ENCODE peak calls at places on chromosomes 2 and 18, in five cellular contexts. One of them, this sample, is unnamed.

GRCh38 chr18:65221736-65222135 is 529.1 kb upstream of the CDH7 start:
- DNase-seq in GM12878: no peak
- DNase-seq in HCT116: no peak
- DNase-seq in HepG2: no peak
- DNase-seq in H1: no peak
- DNase-seq in this sample: no peak

GRCh38 chr18:33761363-33761762 is 183.3 kb downstream of the ASXL3 start:
- DNase-seq in H1: no peak
- DNase-seq in HepG2: no peak
- DNase-seq in GM12878: no peak
- DNase-seq in HCT116: no peak
- DNase-seq in this sample: no peak

GRCh38 chr2:2904721-2905340 is 472.8 kb downstream of the EIPR1 start:
- DNase-seq in HCT116: no peak
- DNase-seq in H1: no peak
- DNase-seq in GM12878: no peak
- DNase-seq in HepG2: no peak
- DNase-seq in this sample: no peak

GRCh38 chr2:175140332-175140731 is 27.7 kb downstream of the ATF2 start:
- DNase-seq in HCT116: no peak
- DNase-seq in GM12878: no peak
- DNase-seq in HepG2: no peak
- DNase-seq in H1: no peak
- DNase-seq in this sample: no peak

GRCh38 chr2:9380702-9381628 is 42.4 kb downstream of the ITGB1BP1 start:
- DNase-seq in GM12878: no peak
- DNase-seq in HCT116: peak
- DNase-seq in HepG2: peak
- DNase-seq in H1: no peak
- DNase-seq in this sample: no peak

GRCh38 chr2:201208563-201209252 is 25.8 kb downstream of the CASP10 start:
- DNase-seq in HepG2: no peak
- DNase-seq in HCT116: no peak
- DNase-seq in H1: no peak
- DNase-seq in GM12878: peak
- DNase-seq in this sample: no peak

GRCh38 chr18:45871655-45872054 is 46.2 kb downstream of the SIGLEC15 start:
- DNase-seq in HCT116: no peak
- DNase-seq in HepG2: peak
- DNase-seq in GM12878: no peak
- DNase-seq in H1: no peak
- DNase-seq in this sample: no peak

GRCh38 chr2:225272173-225272572 is 127.3 kb upstream of the NYAP2 start:
- DNase-seq in GM12878: no peak
- DNase-seq in HCT116: no peak
- DNase-seq in HepG2: no peak
- DNase-seq in H1: no peak
- DNase-seq in this sample: no peak

GRCh38 chr2:128410758-128411215 is 92.1 kb upstream of the HS6ST1 start:
- DNase-seq in H1: no peak
- DNase-seq in HCT116: no peak
- DNase-seq in GM12878: no peak
- DNase-seq in HepG2: no peak
- DNase-seq in this sample: no peak
- TF ChIP-seq YY1 in H1: no peak
- TF ChIP-seq YY1 in HCT116: no peak
- TF ChIP-seq YY1 in GM12878: no peak
- TF ChIP-seq YY1 in HepG2: no peak
- TF ChIP-seq YY1 in this sample: no peak

GRCh38 chr2:84785950-84786349 is 94.9 kb downstream of the TRABD2A start:
- DNase-seq in H1: no peak
- DNase-seq in GM12878: no peak
- DNase-seq in HCT116: no peak
- DNase-seq in HepG2: no peak
- DNase-seq in this sample: no peak

GRCh38 chr2:84781942-84782716 is 98.8 kb downstream of the TRABD2A start:
- DNase-seq in GM12878: no peak
- DNase-seq in HCT116: peak
- DNase-seq in H1: no peak
- DNase-seq in HepG2: no peak
- DNase-seq in this sample: no peak

GRCh38 chr2:84786601-84787000 is 94.3 kb downstream of the TRABD2A start:
- DNase-seq in H1: no peak
- DNase-seq in GM12878: no peak
- DNase-seq in HCT116: no peak
- DNase-seq in HepG2: no peak
- DNase-seq in this sample: no peak

GRCh38 chr2:84779781-84780180 is 101.1 kb downstream of the TRABD2A start:
- DNase-seq in GM12878: no peak
- DNase-seq in HepG2: no peak
- DNase-seq in HCT116: no peak
- DNase-seq in H1: no peak
- DNase-seq in this sample: no peak

GRCh38 chr2:84782717-84783442 is 98.0 kb downstream of the TRABD2A start:
- DNase-seq in GM12878: no peak
- DNase-seq in H1: no peak
- DNase-seq in HCT116: no peak
- DNase-seq in HepG2: no peak
- DNase-seq in this sample: no peak
- TF ChIP-seq CEBPB in GM12878: no peak
- TF ChIP-seq CEBPB in H1: no peak
- TF ChIP-seq CEBPB in HCT116: no peak
- TF ChIP-seq CEBPB in HepG2: no peak
- TF ChIP-seq CEBPB in this sample: no peak

GRCh38 chr2:160408575-160409291 is 84.9 kb downstream of the RBMS1 start:
- DNase-seq in HCT116: no peak
- DNase-seq in H1: no peak
- DNase-seq in HepG2: no peak
- DNase-seq in GM12878: no peak
- DNase-seq in this sample: no peak
- TF ChIP-seq CTCF in HCT116: no peak
- TF ChIP-seq CTCF in H1: no peak
- TF ChIP-seq CTCF in HepG2: no peak
- TF ChIP-seq CTCF in GM12878: no peak
- TF ChIP-seq CTCF in this sample: no peak

GRCh38 chr2:168529054-168529833 is 73.2 kb downstream of the CERS6 start:
- DNase-seq in HCT116: no peak
- DNase-seq in H1: no peak
- DNase-seq in HepG2: no peak
- DNase-seq in GM12878: no peak
- DNase-seq in this sample: no peak

GRCh38 chr2:168528016-168528415 is 71.9 kb downstream of the CERS6 start:
- DNase-seq in GM12878: no peak
- DNase-seq in H1: no peak
- DNase-seq in HepG2: no peak
- DNase-seq in HCT116: no peak
- DNase-seq in this sample: no peak

GRCh38 chr2:168528469-168528868 is 72.4 kb downstream of the CERS6 start:
- DNase-seq in HepG2: no peak
- DNase-seq in HCT116: no peak
- DNase-seq in H1: no peak
- DNase-seq in GM12878: no peak
- DNase-seq in this sample: no peak

GRCh38 chr2:168530980-168531379 is 74.9 kb downstream of the CERS6 start:
- DNase-seq in GM12878: no peak
- DNase-seq in HCT116: no peak
- DNase-seq in HepG2: no peak
- DNase-seq in H1: no peak
- DNase-seq in this sample: no peak

DNA sequence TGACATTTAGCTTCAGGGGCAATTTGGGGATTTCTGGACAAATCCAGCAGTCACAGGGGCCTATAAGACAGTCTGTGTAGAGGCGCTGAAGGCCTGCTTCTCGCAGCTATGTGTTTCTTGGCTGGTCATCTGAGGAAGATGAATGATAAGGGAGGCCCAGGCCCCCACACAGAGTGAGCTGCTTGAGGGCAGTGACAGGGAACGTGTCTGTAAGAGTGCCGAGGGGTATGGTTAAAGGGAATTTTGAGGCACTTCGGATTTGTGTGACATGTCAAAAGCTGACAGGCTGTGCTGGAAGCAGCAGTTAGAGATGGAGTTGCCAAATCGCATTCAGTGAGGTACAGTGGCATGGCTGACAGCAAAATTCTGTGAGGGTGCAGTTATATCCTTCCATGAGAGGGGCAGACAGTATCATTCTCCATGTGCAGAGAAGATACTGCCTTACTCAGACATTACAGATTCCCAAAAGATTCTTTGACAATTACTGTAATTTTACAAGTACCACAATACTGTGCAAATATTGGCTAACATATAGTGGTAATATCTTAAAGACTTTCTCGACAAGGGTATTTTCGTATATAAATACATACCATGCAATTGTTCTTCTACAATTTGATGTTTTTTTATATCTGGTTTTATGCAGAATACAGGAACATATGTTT is 74.0 kb downstream of the CERS6 start:
- DNase-seq in HepG2: no peak
- DNase-seq in HCT116: no peak
- DNase-seq in GM12878: no peak
- DNase-seq in H1: no peak
- DNase-seq in this sample: peak
- TF ChIP-seq YY1 in HepG2: no peak
- TF ChIP-seq YY1 in HCT116: no peak
- TF ChIP-seq YY1 in GM12878: no peak
- TF ChIP-seq YY1 in H1: no peak
- TF ChIP-seq YY1 in this sample: no peak

DNA sequence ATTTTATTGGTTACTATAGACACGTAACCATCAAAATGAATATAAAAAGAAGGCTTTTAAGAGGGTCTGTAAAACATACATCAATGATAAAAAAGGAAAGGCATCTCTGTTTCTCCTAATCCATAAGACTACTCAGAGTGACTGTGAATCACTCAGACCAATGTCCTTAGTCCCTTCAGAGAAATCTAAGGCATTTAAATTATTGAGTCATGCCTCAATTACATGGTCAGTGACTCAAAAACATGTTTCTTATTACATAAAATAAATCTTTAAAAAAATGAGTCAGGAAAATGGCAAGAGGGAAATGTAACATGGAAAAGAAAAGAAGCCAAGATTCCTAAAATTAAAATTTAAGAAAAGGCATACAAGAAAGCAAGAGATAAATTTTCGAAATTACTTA is 146.6 kb downstream of the ERBB4 start:
- DNase-seq in HepG2: no peak
- DNase-seq in GM12878: no peak
- DNase-seq in H1: no peak
- DNase-seq in HCT116: no peak
- DNase-seq in this sample: no peak
- TF ChIP-seq CEBPB in HepG2: no peak
- TF ChIP-seq CEBPB in GM12878: no peak
- TF ChIP-seq CEBPB in H1: no peak
- TF ChIP-seq CEBPB in HCT116: no peak
- TF ChIP-seq CEBPB in this sample: no peak

GRCh38 chr18:13364721-13365205 is 146.2 kb downstream of the LDLRAD4 start:
- DNase-seq in HepG2: no peak
- DNase-seq in HCT116: no peak
- DNase-seq in GM12878: no peak
- DNase-seq in H1: no peak
- DNase-seq in this sample: no peak
- TF ChIP-seq CTCF in HepG2: no peak
- TF ChIP-seq CTCF in HCT116: no peak
- TF ChIP-seq CTCF in GM12878: no peak
- TF ChIP-seq CTCF in H1: no peak
- TF ChIP-seq CTCF in this sample: no peak